ENCODE peak calls at places on chromosomes 16 and 17, in six cellular contexts. One of them, this sample, is unnamed. For H3K9me3, the result is how much of the 10 kb centered on the place peaks cover.

GRCh38 chr17:33514369-33514768 is 221.3 kb upstream of the ASIC2 start:
- ATAC-seq in left lung: no peak
- ATAC-seq in heart right ventricle: no peak
- ATAC-seq in mucosa of descending colon: no peak
- ATAC-seq in body of pancreas: peak
- ATAC-seq in CD8-positive, alpha-beta T cell: no peak
- ATAC-seq in this sample: no peak

GRCh38 chr17:56751145-56751743 is 82.5 kb downstream of the C17orf67 start:
- ATAC-seq in heart right ventricle: no peak
- ATAC-seq in body of pancreas: no peak
- ATAC-seq in CD8-positive, alpha-beta T cell: no peak
- ATAC-seq in mucosa of descending colon: no peak
- ATAC-seq in left lung: no peak
- ATAC-seq in this sample: no peak

GRCh38 chr16:19356024-19356952 is 61.4 kb upstream of the TMC5 start:
- ATAC-seq in CD8-positive, alpha-beta T cell: no peak
- ATAC-seq in left lung: no peak
- ATAC-seq in heart right ventricle: no peak
- ATAC-seq in mucosa of descending colon: no peak
- ATAC-seq in body of pancreas: no peak
- ATAC-seq in this sample: no peak

GRCh38 chr17:75315541-75316243 is 26.5 kb upstream of the SLC25A19 start:
- ATAC-seq in heart right ventricle: no peak
- ATAC-seq in mucosa of descending colon: peak
- ATAC-seq in left lung: peak
- ATAC-seq in body of pancreas: peak
- ATAC-seq in CD8-positive, alpha-beta T cell: no peak
- ATAC-seq in this sample: no peak

GRCh38 chr16:15521390-15521757 is 87.0 kb downstream of the BMERB1 start:
- ATAC-seq in mucosa of descending colon: no peak
- ATAC-seq in CD8-positive, alpha-beta T cell: no peak
- ATAC-seq in body of pancreas: no peak
- ATAC-seq in heart right ventricle: peak
- ATAC-seq in left lung: no peak
- ATAC-seq in this sample: peak

GRCh38 chr17:64423881-64424280 is 25.0 kb upstream of the MILR1 start:
- ATAC-seq in body of pancreas: no peak
- ATAC-seq in CD8-positive, alpha-beta T cell: no peak
- ATAC-seq in left lung: no peak
- ATAC-seq in mucosa of descending colon: peak
- ATAC-seq in heart right ventricle: no peak
- ATAC-seq in this sample: no peak

GRCh38 chr17:57461082-57461481 is 204.8 kb downstream of the MSI2 start:
- ATAC-seq in mucosa of descending colon: no peak
- ATAC-seq in CD8-positive, alpha-beta T cell: no peak
- ATAC-seq in body of pancreas: no peak
- ATAC-seq in heart right ventricle: no peak
- ATAC-seq in left lung: no peak
- ATAC-seq in this sample: no peak

GRCh38 chr17:79826210-79826680 is 13.0 kb downstream of the CBX4 start:
- ATAC-seq in mucosa of descending colon: peak
- ATAC-seq in heart right ventricle: peak
- ATAC-seq in body of pancreas: no peak
- ATAC-seq in CD8-positive, alpha-beta T cell: no peak
- ATAC-seq in left lung: peak
- ATAC-seq in this sample: no peak

GRCh38 chr17:19269102-19269501 is 31.9 kb downstream of the EPN2 start:
- ATAC-seq in mucosa of descending colon: peak
- ATAC-seq in body of pancreas: peak
- ATAC-seq in CD8-positive, alpha-beta T cell: no peak
- ATAC-seq in left lung: peak
- ATAC-seq in heart right ventricle: no peak
- ATAC-seq in this sample: no peak

GRCh38 chr16:86931410-86931941 is 353.1 kb downstream of the FOXL1 start:
- ATAC-seq in CD8-positive, alpha-beta T cell: no peak
- ATAC-seq in body of pancreas: peak
- ATAC-seq in mucosa of descending colon: no peak
- ATAC-seq in left lung: peak
- ATAC-seq in heart right ventricle: peak
- ATAC-seq in this sample: peak

GRCh38 chr16:73066927-73067670 is 19.2 kb upstream of the ZFHX3 start:
- ATAC-seq in body of pancreas: no peak
- ATAC-seq in left lung: no peak
- ATAC-seq in mucosa of descending colon: peak
- ATAC-seq in CD8-positive, alpha-beta T cell: no peak
- ATAC-seq in heart right ventricle: no peak
- ATAC-seq in this sample: no peak

GRCh38 chr16:86663691-86664517 is 85.6 kb downstream of the FOXL1 start:
- ATAC-seq in CD8-positive, alpha-beta T cell: no peak
- ATAC-seq in body of pancreas: no peak
- ATAC-seq in heart right ventricle: no peak
- ATAC-seq in mucosa of descending colon: no peak
- ATAC-seq in left lung: no peak
- ATAC-seq in this sample: no peak

GRCh38 chr16:29988346-29989075 is 6.9 kb downstream of the HIRIP3 start:
- ATAC-seq in mucosa of descending colon: no peak
- ATAC-seq in body of pancreas: no peak
- ATAC-seq in heart right ventricle: no peak
- ATAC-seq in left lung: peak
- ATAC-seq in CD8-positive, alpha-beta T cell: no peak
- ATAC-seq in this sample: no peak

GRCh38 chr16:23836078-23836403 is 258 bp downstream of the PRKCB start:
- ATAC-seq in mucosa of descending colon: no peak
- ATAC-seq in heart right ventricle: no peak
- ATAC-seq in body of pancreas: peak
- ATAC-seq in CD8-positive, alpha-beta T cell: peak
- ATAC-seq in left lung: no peak
- ATAC-seq in this sample: peak

GRCh38 chr16:11630230-11631056 is 37.8 kb upstream of the SNN start:
- ATAC-seq in heart right ventricle: no peak
- ATAC-seq in mucosa of descending colon: no peak
- ATAC-seq in CD8-positive, alpha-beta T cell: no peak
- ATAC-seq in body of pancreas: peak
- ATAC-seq in left lung: no peak
- ATAC-seq in this sample: no peak

GRCh38 chr17:73325527-73325842 is 13.7 kb upstream of the CDC42EP4 start:
- ATAC-seq in body of pancreas: peak
- ATAC-seq in mucosa of descending colon: peak
- ATAC-seq in CD8-positive, alpha-beta T cell: no peak
- ATAC-seq in left lung: peak
- ATAC-seq in heart right ventricle: peak
- ATAC-seq in this sample: peak

GRCh38 chr16:84555418-84556196 is 51.1 kb upstream of the MEAK7 start:
- ATAC-seq in heart right ventricle: no peak
- ATAC-seq in left lung: peak
- ATAC-seq in CD8-positive, alpha-beta T cell: no peak
- ATAC-seq in mucosa of descending colon: no peak
- ATAC-seq in body of pancreas: no peak
- ATAC-seq in this sample: no peak

GRCh38 chr16:30407794-30408534 is 558 bp downstream of the ZNF771 start:
- ATAC-seq in CD8-positive, alpha-beta T cell: no peak
- ATAC-seq in body of pancreas: peak
- ATAC-seq in heart right ventricle: peak
- ATAC-seq in mucosa of descending colon: no peak
- ATAC-seq in left lung: peak
- ATAC-seq in this sample: peak

GRCh38 chr17:66040402-66040801 is 151.5 kb downstream of the CEP112 start:
- ATAC-seq in left lung: no peak
- ATAC-seq in mucosa of descending colon: no peak
- ATAC-seq in heart right ventricle: no peak
- ATAC-seq in CD8-positive, alpha-beta T cell: no peak
- ATAC-seq in body of pancreas: no peak
- ATAC-seq in this sample: no peak
- TF ChIP-seq CTCF in left lung: peak
- TF ChIP-seq CTCF in mucosa of descending colon: no peak
- TF ChIP-seq CTCF in heart right ventricle: peak
- TF ChIP-seq CTCF in CD8-positive, alpha-beta T cell: no peak
- TF ChIP-seq CTCF in body of pancreas: no peak
- TF ChIP-seq CTCF in this sample: no peak

GRCh38 chr17:27424516-27424915 is 31.7 kb upstream of the KSR1 start:
- ATAC-seq in body of pancreas: no peak
- ATAC-seq in heart right ventricle: no peak
- ATAC-seq in left lung: no peak
- ATAC-seq in CD8-positive, alpha-beta T cell: no peak
- ATAC-seq in mucosa of descending colon: no peak
- ATAC-seq in this sample: no peak

GRCh38 chr17:27424941-27425340 is 31.3 kb upstream of the KSR1 start:
- ATAC-seq in body of pancreas: no peak
- ATAC-seq in left lung: no peak
- ATAC-seq in heart right ventricle: no peak
- ATAC-seq in mucosa of descending colon: no peak
- ATAC-seq in CD8-positive, alpha-beta T cell: no peak
- ATAC-seq in this sample: no peak

GRCh38 chr17:27423651-27424050 is 32.6 kb upstream of the KSR1 start:
- ATAC-seq in mucosa of descending colon: no peak
- ATAC-seq in CD8-positive, alpha-beta T cell: no peak
- ATAC-seq in heart right ventricle: no peak
- ATAC-seq in left lung: no peak
- ATAC-seq in body of pancreas: no peak
- ATAC-seq in this sample: no peak

GRCh38 chr17:27428781-27429505 is 27.3 kb upstream of the KSR1 start:
- ATAC-seq in body of pancreas: no peak
- ATAC-seq in heart right ventricle: no peak
- ATAC-seq in CD8-positive, alpha-beta T cell: no peak
- ATAC-seq in left lung: no peak
- ATAC-seq in mucosa of descending colon: no peak
- ATAC-seq in this sample: no peak

GRCh38 chr17:27425991-27426390 is 30.3 kb upstream of the KSR1 start:
- ATAC-seq in CD8-positive, alpha-beta T cell: no peak
- ATAC-seq in left lung: no peak
- ATAC-seq in mucosa of descending colon: no peak
- ATAC-seq in heart right ventricle: no peak
- ATAC-seq in body of pancreas: no peak
- ATAC-seq in this sample: no peak
- H3K9me3 ChIP-seq in CD8-positive, alpha-beta T cell: under half
- H3K9me3 ChIP-seq in left lung: under half
- H3K9me3 ChIP-seq in mucosa of descending colon: under half
- H3K9me3 ChIP-seq in heart right ventricle: under half
- H3K9me3 ChIP-seq in body of pancreas: under half
- H3K9me3 ChIP-seq in this sample: under half

GRCh38 chr17:48107137-48108055 is at the start of gene SNX11:
- ATAC-seq in body of pancreas: peak
- ATAC-seq in CD8-positive, alpha-beta T cell: peak
- ATAC-seq in left lung: peak
- ATAC-seq in heart right ventricle: peak
- ATAC-seq in mucosa of descending colon: peak
- ATAC-seq in this sample: peak
- TF ChIP-seq CTCF in body of pancreas: no peak
- TF ChIP-seq CTCF in CD8-positive, alpha-beta T cell: no peak
- TF ChIP-seq CTCF in left lung: no peak
- TF ChIP-seq CTCF in heart right ventricle: no peak
- TF ChIP-seq CTCF in mucosa of descending colon: no peak
- TF ChIP-seq CTCF in this sample: peak

DNA sequence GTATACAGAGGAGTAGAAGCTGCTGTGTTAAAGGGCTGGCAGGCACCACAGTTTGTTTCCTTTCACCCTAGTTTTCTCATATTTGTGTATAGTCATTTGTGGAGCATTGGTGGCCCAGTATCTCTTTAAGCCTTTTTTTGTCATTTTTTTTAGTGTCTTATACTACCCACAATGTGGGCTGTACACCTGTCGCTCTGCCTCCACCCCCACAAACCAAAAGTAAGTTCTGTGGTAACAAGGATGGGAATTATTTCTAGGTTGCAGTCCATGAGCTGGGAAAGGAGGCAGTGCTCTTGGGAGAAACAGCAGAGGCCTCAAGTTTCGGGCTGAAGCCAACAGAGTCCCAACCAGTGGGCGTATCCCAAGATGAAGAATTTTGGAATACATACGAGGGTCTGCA is 6.2 kb downstream of the ZNF75A start:
- ATAC-seq in heart right ventricle: no peak
- ATAC-seq in left lung: no peak
- ATAC-seq in body of pancreas: no peak
- ATAC-seq in CD8-positive, alpha-beta T cell: no peak
- ATAC-seq in mucosa of descending colon: no peak
- ATAC-seq in this sample: no peak
- H3K9me3 ChIP-seq in heart right ventricle: under half
- H3K9me3 ChIP-seq in left lung: under half
- H3K9me3 ChIP-seq in body of pancreas: under half
- H3K9me3 ChIP-seq in CD8-positive, alpha-beta T cell: under half
- H3K9me3 ChIP-seq in mucosa of descending colon: half or more
- H3K9me3 ChIP-seq in this sample: under half

DNA sequence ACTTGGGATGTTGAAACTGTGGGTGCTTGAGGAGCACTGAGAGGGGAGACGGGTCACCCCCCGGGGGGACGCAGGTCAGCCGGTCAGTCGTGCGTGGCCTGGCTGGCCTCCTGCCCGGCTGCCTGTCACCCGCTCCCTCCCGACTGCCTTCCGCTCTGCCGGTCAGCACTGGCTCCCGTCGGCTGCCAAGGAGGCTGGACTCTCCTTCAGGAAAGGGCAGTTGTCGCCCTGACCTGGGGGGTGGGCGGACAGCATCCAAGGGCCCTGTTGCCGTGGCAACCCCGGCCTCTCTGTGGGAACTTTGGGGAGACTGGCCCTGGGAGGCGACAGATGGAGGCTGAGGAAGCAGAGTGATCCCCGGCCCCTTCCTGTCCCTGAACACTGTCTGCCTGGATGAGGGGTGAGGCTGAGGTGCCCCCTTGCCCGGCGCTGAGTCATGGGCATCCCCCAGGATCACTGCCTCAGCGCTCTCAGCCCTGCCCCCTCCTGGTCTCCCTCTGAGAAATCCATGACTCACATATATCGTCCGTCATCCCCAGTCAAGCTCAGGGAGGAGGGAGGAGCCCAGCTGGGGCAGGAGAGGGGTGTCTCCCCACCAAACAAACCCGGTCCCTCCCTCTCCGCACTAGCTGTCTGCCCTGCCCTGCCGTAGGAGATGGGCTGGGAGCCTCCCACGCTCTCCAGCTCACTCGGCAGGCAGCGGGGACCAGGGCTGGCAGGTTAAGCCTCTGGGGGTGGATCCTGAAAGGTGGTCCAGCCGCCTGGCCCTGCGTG is at the start of gene ADGRG1:
- ATAC-seq in mucosa of descending colon: peak
- ATAC-seq in heart right ventricle: peak
- ATAC-seq in CD8-positive, alpha-beta T cell: peak
- ATAC-seq in left lung: peak
- ATAC-seq in body of pancreas: peak
- ATAC-seq in this sample: peak
- TF ChIP-seq CTCF in mucosa of descending colon: no peak
- TF ChIP-seq CTCF in heart right ventricle: no peak
- TF ChIP-seq CTCF in CD8-positive, alpha-beta T cell: no peak
- TF ChIP-seq CTCF in left lung: no peak
- TF ChIP-seq CTCF in body of pancreas: no peak
- TF ChIP-seq CTCF in this sample: no peak

GRCh38 chr17:78618264-78619066 is 41.3 kb upstream of the DNAH17 start:
- ATAC-seq in heart right ventricle: no peak
- ATAC-seq in mucosa of descending colon: no peak
- ATAC-seq in CD8-positive, alpha-beta T cell: no peak
- ATAC-seq in left lung: peak
- ATAC-seq in body of pancreas: peak
- ATAC-seq in this sample: no peak
- H3K9me3 ChIP-seq in heart right ventricle: under half
- H3K9me3 ChIP-seq in mucosa of descending colon: under half
- H3K9me3 ChIP-seq in CD8-positive, alpha-beta T cell: under half
- H3K9me3 ChIP-seq in left lung: under half
- H3K9me3 ChIP-seq in body of pancreas: under half
- H3K9me3 ChIP-seq in this sample: under half

This sample was measured in gastroesophageal sphincter.